ENCODE peak calls at places on chromosome 1, in six cellular contexts. X is left ventricle myocardium inferior, B is NT2/D1, Y is mucosa of gallbladder, U is fibroblast of the conjunctiva, S is chondrocyte. K is an unnamed sample.

GRCh38 chr1:64302971-64303370 is 99.5 kb downstream of the UBE2U start:
- DNase-seq in X (no peak), B (no peak), Y (no peak), U (no peak), S (no peak), K (no peak)

GRCh38 chr1:8368956-8369639 is 51.2 kb downstream of the SLC45A1 start:
- DNase-seq in X (no peak), B (no peak), Y (no peak), U (no peak), S (no peak), K (no peak)

GRCh38 chr1:30452170-30452569 is 271.2 kb downstream of the MATN1 start:
- DNase-seq in X (no peak), B (no peak), Y (no peak), U (no peak), S (no peak), K (no peak)

GRCh38 chr1:228045871-228046270 is 36.6 kb upstream of the ARF1 start:
- DNase-seq in X (no peak), B (no peak), Y (peak; percentile 9), U (no peak), S (peak; percentile 82), K (no peak)

GRCh38 chr1:228838717-228839500 is 103.6 kb downstream of the RHOU start:
- DNase-seq in X (no peak), B (no peak), Y (no peak), U (no peak), S (no peak), K (no peak)

GRCh38 chr1:216015116-216015515 is 408.1 kb downstream of the USH2A start:
- DNase-seq in X (no peak), B (no peak), Y (no peak), U (no peak), S (no peak), K (no peak)

GRCh38 chr1:48741380-48741779 is 35.3 kb downstream of the BEND5 start:
- DNase-seq in X (no peak), B (no peak), Y (no peak), U (no peak), S (no peak), K (no peak)

GRCh38 chr1:168752171-168752570 is 23.2 kb upstream of the DPT start:
- DNase-seq in X (no peak), B (no peak), Y (no peak), U (no peak), S (no peak), K (no peak)

GRCh38 chr1:3068400-3069361 is at the start of gene PRDM16:
- DNase-seq in X (peak; percentile 51), B (no peak), Y (peak; percentile 58), U (peak; percentile 34), S (peak; percentile 72), K (no peak)

K was measured in CD4-positive, alpha-beta T cell.